ENCODE peak calls at places on chromosomes 2 and 18, in five cellular contexts. U is neuronal stem cell, J is IMR-90, P is mesenchymal stem cell, E is H1. W is an unnamed sample.

GRCh38 chr2:217069263-217070042 is 209.6 kb upstream of the TNP1 start:
- DNase-seq in J (peak; percentile 36), P (no peak), U (no peak), E (no peak), W (peak; percentile 8)

GRCh38 chr18:10687161-10687925 is 161.5 kb downstream of the NAPG start:
- DNase-seq in E (no peak), P (no peak), U (no peak), J (peak; percentile 1), W (no peak)

GRCh38 chr2:39504790-39505335 is 67.8 kb upstream of the MAP4K3 start:
- DNase-seq in E (no peak), P (peak; percentile 92), U (no peak), J (peak; percentile 89), W (no peak)

GRCh38 chr2:232372231-232373208 is 6.0 kb upstream of the ALPP start:
- DNase-seq in E (no peak), J (peak; percentile 52), U (no peak), P (peak; percentile 62), W (no peak)

GRCh38 chr18:39380823-39381222 is 1815.2 kb upstream of the CELF4 start:
- DNase-seq in U (peak; percentile 58), P (no peak), J (no peak), E (no peak), W (no peak)

GRCh38 chr2:18117592-18117991 is 239.1 kb downstream of the KCNS3 start:
- DNase-seq in E (peak; percentile 56), U (no peak), J (peak; percentile 41), P (no peak), W (peak; percentile 58)

GRCh38 chr2:173741715-173742114 is 223.5 kb downstream of the SP3 start:
- DNase-seq in J (no peak), U (no peak), E (no peak), P (no peak), W (no peak)

GRCh38 chr2:188399159-188399558 is 107.5 kb downstream of the GULP1 start:
- DNase-seq in E (no peak), U (no peak), J (peak; percentile 69), P (peak; percentile 45), W (no peak)

GRCh38 chr2:7672027-7672684 is 754.9 kb downstream of the RNF144A start:
- DNase-seq in E (peak; percentile 96), J (peak; percentile 35), P (peak; percentile 33), U (peak; percentile 48), W (peak; percentile 91)

GRCh38 chr2:11777886-11778415 is 31.5 kb downstream of the LPIN1 start:
- DNase-seq in U (no peak), J (no peak), E (no peak), P (no peak), W (no peak)

GRCh38 chr2:39017314-39017713 is 103.5 kb downstream of the SOS1 start:
- DNase-seq in E (no peak), J (no peak), P (no peak), U (no peak), W (no peak)

GRCh38 chr2:196988599-196988998 is 62.1 kb upstream of the PGAP1 start:
- DNase-seq in E (no peak), J (no peak), P (peak; percentile 17), U (no peak), W (no peak)

GRCh38 chr2:128368437-128369125 is 49.9 kb upstream of the HS6ST1 start:
- DNase-seq in U (no peak), P (no peak), E (no peak), J (no peak), W (no peak)

GRCh38 chr2:110688594-110689091 is 10.8 kb upstream of the BUB1 start:
- DNase-seq in E (peak; percentile 77), J (no peak), U (peak; percentile 70), P (no peak), W (peak; percentile 91)

GRCh38 chr2:110691612-110692258 is 13.9 kb upstream of the BUB1 start:
- DNase-seq in E (no peak), P (no peak), J (no peak), U (no peak), W (no peak)

DNA sequence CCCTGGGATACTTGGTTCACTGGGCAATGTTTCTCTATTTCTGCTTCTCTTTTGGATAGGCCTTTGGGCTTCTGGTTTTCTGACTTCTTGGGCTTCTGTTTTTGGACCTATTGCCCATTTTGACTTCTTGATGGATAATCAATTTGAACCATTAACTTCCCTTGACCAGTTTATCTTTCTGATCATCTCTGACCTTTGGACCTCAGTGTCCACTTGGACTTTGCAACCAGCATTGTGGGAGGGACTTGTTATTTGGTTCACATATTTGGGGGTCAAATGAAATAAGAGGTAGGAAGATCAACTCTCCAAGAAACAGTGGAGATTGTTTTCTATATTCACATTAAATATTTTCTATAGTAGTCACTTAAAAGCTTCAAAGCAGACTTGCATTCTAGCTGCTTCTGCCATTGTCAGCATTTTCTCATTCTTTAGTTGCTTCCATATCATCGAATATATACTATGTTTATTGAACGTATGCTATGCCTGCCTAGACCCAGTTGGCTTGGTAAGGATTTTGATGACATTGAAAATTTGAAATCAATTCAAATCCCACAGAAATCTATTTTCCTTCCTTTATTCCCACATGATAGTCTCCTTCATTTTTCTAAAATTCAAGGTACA is 12.6 kb upstream of the BUB1 start:
- DNase-seq in P (no peak), U (no peak), J (no peak), E (no peak), W (no peak)
- H2BK15ac ChIP-seq in P (no peak overlapping the region), U (no peak overlapping the region), J (no peak overlapping the region), E (no peak overlapping the region), W (no peak overlapping the region)

GRCh38 chr2:135074216-135074615 is 22.1 kb downstream of the RAB3GAP1 start:
- DNase-seq in J (no peak), P (no peak), U (no peak), E (no peak), W (no peak)
- H3K9me3 ChIP-seq in J (peaks cover 15% of the 10 kb centered on the region), P (peaks cover 21% of the 10 kb centered on the region), U (peaks cover 30% of the 10 kb centered on the region), E (peaks cover 41% of the 10 kb centered on the region), W (peaks cover 37% of the 10 kb centered on the region)

GRCh38 chr2:120899799-120900198 is 164.1 kb downstream of the GLI2 start:
- DNase-seq in P (no peak), E (no peak), J (no peak), U (no peak), W (no peak)

GRCh38 chr2:120901213-120901612 is 165.5 kb downstream of the GLI2 start:
- DNase-seq in P (peak; percentile 41), E (no peak), U (no peak), J (no peak), W (no peak)

GRCh38 chr2:120898496-120898895 is 162.8 kb downstream of the GLI2 start:
- DNase-seq in P (no peak), E (no peak), U (no peak), J (no peak), W (no peak)

GRCh38 chr2:120898961-120899360 is 163.3 kb downstream of the GLI2 start:
- DNase-seq in P (peak; percentile 30), U (peak; percentile 30), E (no peak), J (no peak), W (no peak)

GRCh38 chr2:120899373-120899772 is 163.7 kb downstream of the GLI2 start:
- DNase-seq in J (no peak), P (peak; percentile 45), E (no peak), U (no peak), W (no peak)
- H3K4me1 ChIP-seq in J (peaks cover 19% of the 10 kb centered on the region), P (peaks cover 10% of the 10 kb centered on the region), E (peaks cover 34% of the 10 kb centered on the region), U (peaks cover 49% of the 10 kb centered on the region), W (peaks cover 3% of the 10 kb centered on the region)

GRCh38 chr18:55906533-55906932 is 318.5 kb upstream of the TCF4 start:
- DNase-seq in J (no peak), U (no peak), E (no peak), P (no peak), W (no peak)
- H2BK15ac ChIP-seq in J (no peak overlapping the region), U (no peak overlapping the region), E (no peak overlapping the region), P (no peak overlapping the region), W (no peak overlapping the region)

DNA sequence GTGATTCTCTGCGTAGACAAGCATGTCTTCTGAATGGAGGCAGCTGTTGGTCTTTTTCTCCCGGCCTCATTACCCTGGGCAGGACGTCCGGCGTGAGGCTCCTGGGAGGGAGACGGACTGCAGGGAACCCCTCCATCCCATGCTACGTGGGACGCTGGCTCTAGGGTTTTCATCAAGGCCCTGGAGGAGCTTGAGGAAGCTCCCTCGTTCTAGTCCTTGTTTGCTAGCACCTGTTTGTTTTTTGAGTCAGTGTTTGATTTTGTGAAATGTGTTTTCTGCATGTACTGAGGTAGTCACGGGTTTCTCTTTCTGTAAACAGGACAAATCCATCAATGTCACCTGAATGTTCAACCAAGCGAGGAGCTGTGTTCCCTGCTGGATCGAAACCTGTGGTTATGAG is 99.3 kb upstream of the TMEM18 start:
- DNase-seq in P (no peak), J (no peak), E (no peak), U (no peak), W (no peak)
- H3K9me3 ChIP-seq in P (no peaks in the 10 kb centered on the region), J (peaks cover 35% of the 10 kb centered on the region), E (no peaks in the 10 kb centered on the region), U (no peaks in the 10 kb centered on the region), W (no peaks in the 10 kb centered on the region)

DNA sequence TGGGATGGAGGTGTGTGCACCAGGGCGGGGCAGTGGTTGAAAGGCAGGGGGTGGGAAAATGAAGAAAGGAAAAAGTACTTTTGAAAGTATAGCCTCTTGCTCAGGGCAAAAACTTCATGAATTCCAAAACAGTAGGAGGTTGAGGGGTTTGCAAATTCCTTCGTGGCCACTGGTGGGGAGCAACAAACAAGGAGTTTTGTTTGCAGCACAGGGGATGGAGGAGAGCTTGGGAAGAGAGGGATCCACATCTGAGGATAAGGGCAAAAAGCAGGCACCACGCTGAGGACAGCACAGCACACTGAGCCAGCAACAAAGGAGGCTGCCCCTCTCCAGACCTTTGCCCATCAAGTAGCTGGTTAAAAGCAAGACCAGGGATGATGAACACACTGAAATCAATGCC is 149.0 kb downstream of the TCF4 start:
- DNase-seq in U (no peak), E (peak; percentile 60), P (no peak), J (no peak), W (peak; percentile 65)
- H3K4me1 ChIP-seq in U (peaks cover 15% of the 10 kb centered on the region), E (peaks cover 25% of the 10 kb centered on the region), P (peaks cover 2% of the 10 kb centered on the region), J (peaks cover 4% of the 10 kb centered on the region), W (peaks cover 15% of the 10 kb centered on the region)

W was measured in H9.